ENCODE peak calls at places on chromosomes 7 and 10, in four cellular contexts. U, O, G and D are unnamed samples.
A peak's percentile ranks its signal among the peaks of the same experiment; 100 is the strongest.

GRCh38 chr10:35387768-35388167 is 51.5 kb downstream of the CCNY start:
- DNase-seq in G (no peak), O (peak; percentile 31), U (no peak), D (no peak)

GRCh38 chr10:102614888-102615287 is 29.4 kb upstream of the TRIM8 start:
- DNase-seq in U (no peak), G (no peak), O (no peak), D (no peak)

GRCh38 chr7:128744366-128744905 is 5.3 kb downstream of the CALU start:
- DNase-seq in O (no peak), U (no peak), G (no peak), D (no peak)

GRCh38 chr10:61159253-61159652 is 215.3 kb upstream of the RHOBTB1 start:
- DNase-seq in G (no peak), U (no peak), O (no peak), D (no peak)

GRCh38 chr7:102424129-102424551 is 9.2 kb upstream of the ORAI2 start:
- DNase-seq in U (no peak), O (no peak), G (no peak), D (no peak)

GRCh38 chr7:104945599-104945956 is 68.4 kb upstream of the KMT2E start:
- DNase-seq in U (no peak), G (no peak), O (no peak), D (no peak)

GRCh38 chr10:10477859-10478258 is 539.8 kb upstream of the CELF2 start:
- DNase-seq in G (no peak), U (no peak), O (no peak), D (peak; percentile 53)

GRCh38 chr7:30974605-30975256 is 11.0 kb downstream of the GHRHR start:
- DNase-seq in G (peak; percentile 87), O (peak; percentile 84), U (peak; percentile 58), D (peak; percentile 53)

GRCh38 chr10:63722537-63722936 is 201.3 kb downstream of the REEP3 start:
- DNase-seq in U (no peak), G (no peak), O (peak; percentile 78), D (peak; percentile 86)

GRCh38 chr10:110221044-110221720 is 13.8 kb downstream of the MXI1 start:
- DNase-seq in G (no peak), O (no peak), U (no peak), D (no peak)

GRCh38 chr10:100637785-100638184 is 102.0 kb downstream of the HIF1AN start:
- DNase-seq in O (peak; percentile 22), U (peak; percentile 55), G (peak; percentile 87), D (no peak)

DNA sequence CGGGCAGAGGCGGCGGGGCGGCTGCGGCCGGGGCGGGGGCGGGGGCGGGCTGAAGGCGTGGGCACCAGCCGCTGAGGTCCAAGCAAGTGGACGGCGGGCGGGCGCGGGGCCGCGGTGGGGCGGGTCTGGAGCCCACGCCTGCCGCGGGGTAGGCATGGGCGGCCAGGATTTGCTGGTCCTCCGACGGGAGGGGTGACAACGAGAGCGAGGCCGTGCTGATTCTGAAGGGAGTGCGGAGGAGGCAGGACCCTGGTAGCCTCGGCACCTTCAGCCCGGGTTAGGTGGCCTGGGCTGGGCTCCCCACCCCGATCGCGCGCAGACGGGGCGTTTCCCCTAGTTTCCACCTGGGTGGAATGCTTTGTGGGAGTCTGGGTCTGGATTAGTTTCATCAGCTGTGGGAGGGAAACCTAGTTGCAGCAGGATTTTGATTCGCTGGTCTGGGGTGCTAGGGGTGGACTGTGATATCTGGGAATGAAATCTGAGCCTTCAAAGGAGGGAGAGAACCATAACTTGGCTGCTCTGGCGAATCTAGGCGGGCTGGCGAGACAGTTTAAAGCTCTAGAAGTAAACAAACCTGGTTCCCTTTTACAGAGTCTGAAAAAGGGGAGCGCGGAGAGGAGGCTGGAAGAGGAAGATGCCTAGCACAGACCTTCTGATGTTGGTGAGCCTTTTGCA is 609 bp downstream of the SGPL1 start:
- DNase-seq in O (peak; percentile 72), G (peak; percentile 76), U (peak; percentile 59), D (peak; percentile 88)
- H3K36me3 ChIP-seq in O (peaks cover 11% of the 10 kb centered on the region), G (peaks cover 6% of the 10 kb centered on the region), U (peaks cover 9% of the 10 kb centered on the region), D (peaks cover 30% of the 10 kb centered on the region)

DNA sequence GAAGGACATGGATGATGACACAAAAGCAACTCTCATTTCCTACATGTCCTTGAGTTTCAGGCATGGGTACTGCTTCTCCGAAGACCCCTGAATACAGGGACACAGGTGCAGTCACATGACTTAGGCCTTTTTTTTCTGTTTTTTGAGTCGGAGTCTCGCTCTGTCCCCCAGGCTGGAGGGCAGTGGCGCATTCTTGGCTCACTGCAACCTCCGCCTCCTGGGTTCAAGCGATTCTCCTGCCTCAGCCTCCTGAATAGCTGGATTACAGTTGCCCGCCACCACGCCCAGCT is 26.8 kb downstream of the IFT22 start:
- DNase-seq in U (no peak), G (no peak), O (no peak), D (no peak)
- H2BK12ac ChIP-seq in U (no peak overlapping the region), G (peak overlapping the region; percentile 100), O (no peak overlapping the region), D (no peak overlapping the region)

GRCh38 chr10:125742465-125742864 is 23.0 kb downstream of the EDRF1 start:
- DNase-seq in G (no peak), U (no peak), O (peak; percentile 2), D (peak; percentile 7)
- H3K36me3 ChIP-seq in G (peaks cover 66% of the 10 kb centered on the region), U (peaks cover 29% of the 10 kb centered on the region), O (peaks cover 44% of the 10 kb centered on the region), D (peaks cover 34% of the 10 kb centered on the region)

GRCh38 chr7:117087639-117088396 is 134.5 kb downstream of the ST7 start:
- DNase-seq in O (no peak), U (no peak), G (no peak), D (no peak)

GRCh38 chr7:117088623-117089199 is 135.4 kb downstream of the ST7 start:
- DNase-seq in G (no peak), U (no peak), O (no peak), D (no peak)

GRCh38 chr7:117091721-117092120 is 138.4 kb downstream of the ST7 start:
- DNase-seq in U (no peak), G (no peak), O (no peak), D (no peak)

GRCh38 chr7:117092801-117093200 is 139.5 kb downstream of the ST7 start:
- DNase-seq in U (no peak), O (no peak), G (no peak), D (no peak)

DNA sequence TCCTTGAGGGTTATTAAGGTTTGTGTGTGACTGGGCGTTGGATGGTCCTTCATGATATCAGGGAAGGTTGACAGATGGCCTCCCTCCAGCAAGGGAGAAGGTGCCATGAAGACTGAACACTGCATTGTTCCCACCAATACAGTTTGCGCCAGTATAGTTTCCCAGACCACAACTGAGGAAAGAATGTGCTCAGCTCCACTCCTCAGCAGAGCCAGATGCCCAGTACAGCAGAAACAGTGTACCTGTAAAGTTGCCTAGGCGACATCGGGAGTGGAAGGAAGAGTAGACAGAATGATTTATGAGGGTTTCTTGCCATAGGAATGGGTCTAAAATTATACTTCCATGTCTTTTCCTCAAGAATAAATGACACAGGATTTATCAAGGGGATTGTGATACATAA is 137.5 kb downstream of the ST7 start:
- DNase-seq in U (no peak), O (no peak), G (no peak), D (no peak)
- H2BK12ac ChIP-seq in U (no peak overlapping the region), O (no peak overlapping the region), G (no peak overlapping the region), D (no peak overlapping the region)

DNA sequence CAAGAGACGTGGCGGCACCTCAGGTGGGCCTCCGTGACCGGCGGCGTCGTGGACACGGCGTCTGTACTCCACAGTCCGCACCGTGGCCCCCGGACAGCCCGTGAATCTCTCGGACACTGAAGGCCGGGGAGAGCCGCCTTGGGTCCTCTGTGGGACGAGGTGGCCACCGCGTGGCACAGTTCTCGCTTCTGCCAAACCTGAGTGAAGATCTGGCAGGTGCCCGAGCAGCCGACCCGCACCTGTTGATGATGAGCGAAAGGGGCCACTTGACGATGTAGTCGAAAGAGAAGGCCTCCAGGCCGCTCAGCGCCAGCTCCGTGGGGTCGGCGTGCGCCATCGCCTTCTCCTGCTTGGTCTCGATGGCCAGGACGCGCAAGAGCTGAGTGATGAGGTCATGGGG is 8.5 kb upstream of the ADAM8 start:
- DNase-seq in U (no peak), G (no peak), O (no peak), D (no peak)
- H3K36me3 ChIP-seq in U (peaks cover 47% of the 10 kb centered on the region), G (peaks cover 17% of the 10 kb centered on the region), O (peaks cover 89% of the 10 kb centered on the region), D (peaks cover 91% of the 10 kb centered on the region)